ENCODE peak calls at places on chromosome 15, in four cellular contexts. X, A, J and U are unnamed samples. For H3K4me1 and H3K27me3, the result is how much of the 10 kb centered on the place peaks cover.

GRCh38 chr15:86634992-86635608 is 555.4 kb downstream of the AGBL1 start:
- DNase-seq in J (no peak), A (no peak), X (no peak), U (no peak)

GRCh38 chr15:29050870-29051269 is 165.1 kb downstream of the APBA2 start:
- DNase-seq in J (peak), A (no peak), X (no peak), U (no peak)

GRCh38 chr15:68852466-68852865 is 31.8 kb upstream of the ANP32A start:
- DNase-seq in J (no peak), A (no peak), X (no peak), U (no peak)

GRCh38 chr15:20348900-20349773 is 192.5 kb downstream of the GOLGA6L6 start:
- DNase-seq in J (no peak), A (no peak), X (peak), U (no peak)

GRCh38 chr15:95291878-95292472 is 1038.5 kb upstream of the NR2F2 start:
- DNase-seq in A (no peak), X (no peak), J (peak), U (peak)

GRCh38 chr15:62588930-62589655 is 424.0 kb upstream of the C2CD4B start:
- DNase-seq in X (no peak), J (peak), A (no peak), U (no peak)

GRCh38 chr15:65087411-65087810 is 10.9 kb downstream of the KBTBD13 start:
- DNase-seq in X (no peak), J (no peak), A (no peak), U (no peak)

GRCh38 chr15:92455271-92455670 is 61.6 kb downstream of the ST8SIA2 start:
- DNase-seq in X (no peak), A (no peak), J (no peak), U (no peak)

GRCh38 chr15:31222769-31223345 is 103.8 kb upstream of the KLF13 start:
- DNase-seq in J (no peak), X (no peak), A (no peak), U (no peak)

GRCh38 chr15:70066422-70066821 is 31.3 kb downstream of the TLE3 start:
- DNase-seq in A (no peak), X (no peak), J (no peak), U (no peak)

GRCh38 chr15:80010131-80010673 is 39.2 kb upstream of the BCL2A1 start:
- DNase-seq in X (no peak), A (no peak), J (no peak), U (no peak)

GRCh38 chr15:37072181-37072580 is 28.2 kb downstream of the MEIS2 start:
- DNase-seq in A (no peak), J (no peak), X (no peak), U (no peak)

GRCh38 chr15:75578206-75578947 is 738 bp downstream of the PTPN9 start:
- DNase-seq in X (peak), J (peak), A (peak), U (peak)

GRCh38 chr15:58962662-58963565 is 24.5 kb upstream of the RNF111 start:
- DNase-seq in J (no peak), A (no peak), X (no peak), U (no peak)

GRCh38 chr15:101250331-101250730 is 1.5 kb downstream of the CHSY1 start:
- DNase-seq in X (no peak), J (no peak), A (no peak), U (no peak)

GRCh38 chr15:60804986-60805949 is 326.3 kb upstream of the ICE2 start:
- DNase-seq in X (peak), A (no peak), J (no peak), U (no peak)
- H3K27ac ChIP-seq in X (no peak), A (no peak), J (no peak), U (no peak)

GRCh38 chr15:66960519-66960918 is 104.9 kb upstream of the SMAD3 start:
- DNase-seq in J (no peak), X (no peak), A (no peak), U (no peak)
- H3K4me1 ChIP-seq in J (under half), X (under half), A (under half), U (under half)

GRCh38 chr15:60740231-60740630 is 261.3 kb upstream of the ICE2 start:
- DNase-seq in X (no peak), J (no peak), A (no peak), U (no peak)
- H3K27me3 ChIP-seq in X (under half), J (under half), A (under half), U (under half)

GRCh38 chr15:89472785-89473256 is 23.6 kb downstream of the RHCG start:
- DNase-seq in X (peak), J (peak), A (peak), U (no peak)

DNA sequence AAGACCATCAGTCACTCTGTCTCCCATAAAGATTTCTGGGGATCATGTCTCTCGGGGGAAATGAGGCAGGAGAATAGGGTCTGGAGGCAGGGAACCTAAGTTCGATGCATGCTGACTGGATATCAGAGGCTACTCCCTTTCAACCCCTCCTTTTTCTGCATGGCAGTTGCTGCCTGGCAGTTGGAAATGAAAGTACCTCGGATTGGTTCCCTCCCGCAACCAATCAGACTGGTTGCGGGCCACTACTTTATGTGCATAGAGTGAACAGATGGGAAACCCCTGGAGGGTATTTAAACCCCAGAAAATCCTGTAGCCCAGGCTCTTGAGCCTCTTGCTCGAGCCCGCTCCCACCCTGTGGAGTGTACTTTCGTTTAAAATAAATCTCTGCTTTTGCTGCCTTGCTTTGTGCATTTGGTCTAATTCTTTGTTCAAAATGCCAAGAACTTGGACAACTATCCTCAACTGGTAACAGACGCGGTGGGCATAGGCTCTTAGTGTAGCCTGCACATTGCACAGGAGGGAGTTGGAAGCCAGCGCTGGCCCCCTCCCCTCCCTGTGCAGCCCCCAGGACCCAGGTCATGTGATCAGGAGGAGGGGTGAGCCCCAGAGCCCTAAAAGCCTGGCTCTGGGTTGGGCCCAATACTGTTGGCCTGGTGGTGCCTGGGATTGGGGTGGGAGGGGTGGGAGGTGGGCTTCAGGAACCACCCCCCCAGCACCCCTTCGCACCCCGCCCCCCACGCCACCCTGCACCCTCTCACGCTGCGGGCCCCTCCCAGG is 26.9 kb downstream of the RHCG start:
- DNase-seq in J (no peak), A (no peak), X (no peak), U (no peak)
- H3K27ac ChIP-seq in J (no peak), A (no peak), X (no peak), U (no peak)

DNA sequence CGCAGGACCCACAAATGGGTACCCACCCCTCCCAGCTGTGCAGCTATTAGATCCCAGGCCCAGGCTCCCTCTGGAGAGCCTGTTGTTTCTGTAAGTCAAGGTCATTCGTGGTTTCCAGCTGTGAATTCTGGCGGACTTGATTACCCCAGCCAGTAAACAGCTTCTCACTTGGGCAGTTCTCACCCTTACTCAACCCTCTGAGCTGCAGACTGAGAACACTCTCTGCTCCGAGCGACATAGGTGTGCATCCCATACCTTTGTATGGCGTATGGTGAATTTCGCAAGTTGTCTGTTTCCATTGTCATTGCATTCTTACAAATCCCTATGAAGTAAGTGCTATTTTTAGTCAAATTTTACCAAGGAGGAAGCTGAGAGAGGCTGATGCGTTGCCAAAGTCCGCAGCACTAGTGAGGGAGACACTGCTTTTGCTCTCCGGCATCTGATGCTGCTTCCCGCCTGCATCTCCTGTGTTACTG is 11.3 kb downstream of the ALPK3 start:
- DNase-seq in J (no peak), X (peak), A (no peak), U (no peak)
- H3K4me1 ChIP-seq in J (under half), X (under half), A (under half), U (under half)

GRCh38 chr15:96411056-96412031 is 80.8 kb downstream of the NR2F2 start:
- DNase-seq in X (no peak), J (no peak), A (no peak), U (no peak)

GRCh38 chr15:96412045-96412918 is 81.8 kb downstream of the NR2F2 start:
- DNase-seq in A (no peak), X (no peak), J (no peak), U (no peak)

GRCh38 chr15:96410175-96411055 is 79.9 kb downstream of the NR2F2 start:
- DNase-seq in A (no peak), X (no peak), J (no peak), U (no peak)

GRCh38 chr15:96414875-96415274 is 84.4 kb downstream of the NR2F2 start:
- DNase-seq in A (no peak), X (no peak), J (no peak), U (no peak)

GRCh38 chr15:96412919-96413231 is 82.4 kb downstream of the NR2F2 start:
- DNase-seq in X (no peak), A (no peak), J (no peak), U (no peak)
- H3K27me3 ChIP-seq in X (under half), A (under half), J (half or more), U (under half)

GRCh38 chr15:60412807-60413597 is 15.2 kb upstream of the ANXA2 start:
- DNase-seq in A (no peak), X (no peak), J (no peak), U (no peak)
- H3K27ac ChIP-seq in A (no peak), X (no peak), J (no peak), U (no peak)